ENCODE peak calls at places on chromosomes 1 and 21, in seven cellular contexts. J is esophagus muscularis mucosa, O is BE2C, A is pancreas, Y is lung, E is Panc1, L is upper lobe of left lung. R is an unnamed sample. For H3K27me3 and H3K4me1, the result is how much of the 10 kb centered on the place peaks cover.

GRCh38 chr1:226429051-226429461 is 21.2 kb upstream of the PARP1 start:
- DNase-seq in Y (no peak), E (no peak), A (no peak), J (no peak), O (no peak), L (no peak), R (no peak)

GRCh38 chr1:94783342-94784264 is 36.6 kb upstream of the SLC44A3 start:
- DNase-seq in A (peak), J (peak), L (peak), O (no peak), E (no peak), Y (peak), R (peak)

GRCh38 chr1:172719694-172720138 is 60.8 kb downstream of the FASLG start:
- DNase-seq in J (no peak), O (no peak), L (no peak), E (no peak), A (no peak), Y (no peak), R (no peak)

GRCh38 chr1:55506686-55507577 is 291.8 kb upstream of the USP24 start:
- DNase-seq in E (peak), J (no peak), Y (no peak), A (no peak), O (no peak), L (no peak), R (no peak)

GRCh38 chr1:156963621-156964020 is 43.2 kb downstream of the LRRC71 start:
- DNase-seq in Y (peak), L (peak), J (no peak), E (no peak), O (no peak), A (no peak), R (no peak)

GRCh38 chr1:71047635-71048607 is at the start of gene PTGER3:
- DNase-seq in J (peak), O (peak), L (peak), A (peak), E (no peak), Y (peak), R (peak)

GRCh38 chr1:32893198-32894018 is 7.1 kb downstream of the HPCA start:
- DNase-seq in A (peak), E (no peak), J (no peak), L (no peak), O (no peak), Y (no peak), R (peak)

GRCh38 chr1:227766015-227766634 is 30.9 kb downstream of the SNAP47 start:
- DNase-seq in O (no peak), L (peak), E (no peak), Y (no peak), A (peak), J (no peak), R (no peak)

GRCh38 chr1:52677407-52677806 is 20.7 kb downstream of the COA7 start:
- DNase-seq in O (no peak), J (no peak), Y (peak), E (no peak), A (no peak), L (peak), R (no peak)

GRCh38 chr1:31695327-31695726 is 8.5 kb downstream of the COL16A1 start:
- DNase-seq in E (no peak), A (no peak), L (no peak), Y (no peak), J (no peak), O (no peak), R (no peak)

GRCh38 chr1:160429702-160430535 is 29.6 kb downstream of the VANGL2 start:
- DNase-seq in L (no peak), Y (no peak), J (no peak), A (no peak), O (no peak), E (no peak), R (no peak)

GRCh38 chr1:230866171-230866811 is 2.0 kb downstream of the C1orf198 start:
- DNase-seq in Y (no peak), O (no peak), L (no peak), E (no peak), J (no peak), A (no peak), R (no peak)

GRCh38 chr21:44391345-44392091 is 38.1 kb downstream of the TRPM2 start:
- DNase-seq in L (peak), Y (no peak), A (no peak), E (no peak), O (no peak), J (no peak), R (no peak)

GRCh38 chr1:17665950-17666720 is 89.0 kb upstream of the ACTL8 start:
- DNase-seq in O (no peak), E (no peak), A (no peak), Y (no peak), L (no peak), J (no peak), R (no peak)

GRCh38 chr1:82921759-82922158 is 1077.2 kb downstream of the TTLL7 start:
- DNase-seq in E (no peak), Y (no peak), J (no peak), O (no peak), L (no peak), A (no peak), R (no peak)

GRCh38 chr1:1858382-1859086 is 32.4 kb downstream of the GNB1 start:
- DNase-seq in A (peak), J (peak), O (peak), Y (peak), L (peak), E (no peak), R (peak)

GRCh38 chr1:18719786-18720436 is 89.3 kb downstream of the PAX7 start:
- DNase-seq in O (no peak), E (no peak), J (no peak), A (no peak), L (no peak), Y (no peak), R (no peak)

GRCh38 chr1:18712254-18712605 is 81.6 kb downstream of the PAX7 start:
- DNase-seq in A (no peak), Y (no peak), L (no peak), O (no peak), E (no peak), J (no peak), R (no peak)

GRCh38 chr1:18714404-18715175 is 83.9 kb downstream of the PAX7 start:
- DNase-seq in A (no peak), L (no peak), Y (no peak), O (no peak), E (no peak), J (no peak), R (no peak)

GRCh38 chr1:18716785-18717678 is 86.4 kb downstream of the PAX7 start:
- DNase-seq in L (no peak), J (no peak), E (no peak), A (no peak), O (no peak), Y (no peak), R (no peak)

DNA sequence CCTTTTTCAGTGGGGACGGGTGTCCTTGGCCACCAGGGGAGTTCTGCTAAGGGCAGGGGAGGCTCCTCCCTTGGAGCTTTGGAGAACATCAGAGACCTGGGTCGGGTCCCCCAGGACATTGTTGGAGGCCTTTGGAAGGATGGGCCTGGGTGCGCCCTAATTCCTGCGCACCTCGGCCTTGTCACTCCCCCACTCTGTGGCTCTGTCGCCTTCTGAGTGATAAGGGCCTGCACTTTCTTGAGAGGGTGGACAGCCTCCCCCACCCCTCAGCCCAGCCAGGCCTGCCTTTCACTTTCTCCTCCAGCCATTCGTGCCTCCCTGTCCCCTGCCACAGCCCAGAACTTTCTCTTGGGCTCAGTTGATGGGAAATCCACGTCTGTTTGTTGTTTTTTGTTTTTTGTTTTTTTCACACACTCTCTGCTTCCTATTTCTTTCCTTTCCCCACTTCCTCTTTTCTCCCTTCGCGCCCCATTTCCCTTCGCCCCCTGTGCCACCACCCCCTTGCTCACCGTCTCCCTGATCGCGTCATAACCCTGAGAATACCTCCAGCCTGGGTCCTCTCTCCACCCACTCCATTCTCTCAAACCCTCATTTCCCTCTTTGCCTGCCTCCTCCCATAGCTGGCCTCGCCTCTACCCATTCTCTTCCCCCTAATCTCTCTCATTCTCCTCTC is 85.6 kb downstream of the PAX7 start:
- DNase-seq in Y (no peak), O (no peak), L (no peak), J (no peak), E (no peak), A (no peak), R (no peak)
- H3K27me3 ChIP-seq in Y (under half), O (under half), L (under half), J (under half), E (under half), A (under half), R (under half)

GRCh38 chr1:93598861-93599439 is 82.7 kb downstream of the BCAR3 start:
- DNase-seq in A (no peak), O (no peak), Y (no peak), L (no peak), E (no peak), J (no peak), R (no peak)
- H3K4me1 ChIP-seq in A (under half), O (under half), Y (under half), L (under half), E (under half), J (half or more), R (under half)

GRCh38 chr1:11175461-11175860 is 13.7 kb upstream of the ANGPTL7 start:
- DNase-seq in J (no peak), L (no peak), E (no peak), Y (no peak), O (no peak), A (no peak), R (no peak)

GRCh38 chr1:11178021-11179015 is 10.8 kb upstream of the ANGPTL7 start:
- DNase-seq in E (no peak), L (no peak), Y (no peak), O (no peak), J (no peak), A (no peak), R (peak)

GRCh38 chr1:11170102-11170501 is 19.1 kb upstream of the ANGPTL7 start:
- DNase-seq in Y (no peak), E (no peak), J (no peak), A (no peak), L (no peak), O (no peak), R (peak)

GRCh38 chr1:11176081-11176706 is 13.0 kb upstream of the ANGPTL7 start:
- DNase-seq in Y (no peak), L (peak), A (no peak), J (no peak), O (no peak), E (no peak), R (no peak)

GRCh38 chr1:11174271-11174942 is 14.7 kb upstream of the ANGPTL7 start:
- DNase-seq in Y (no peak), J (no peak), O (no peak), A (no peak), E (no peak), L (no peak), R (no peak)
- H3K27me3 ChIP-seq in Y (under half), J (under half), O (under half), A (under half), E (under half), L (under half), R (under half)

GRCh38 chr1:78526496-78526895 is 35.7 kb downstream of the PTGFR start:
- DNase-seq in J (no peak), O (no peak), L (no peak), Y (no peak), E (no peak), A (no peak), R (no peak)

GRCh38 chr1:78520843-78521242 is 30.1 kb downstream of the PTGFR start:
- DNase-seq in A (no peak), L (no peak), Y (no peak), J (no peak), E (no peak), O (no peak), R (no peak)

GRCh38 chr1:78520216-78520615 is 29.4 kb downstream of the PTGFR start:
- DNase-seq in A (no peak), J (no peak), O (no peak), L (no peak), Y (no peak), E (no peak), R (no peak)

GRCh38 chr1:78519446-78519845 is 28.7 kb downstream of the PTGFR start:
- DNase-seq in A (no peak), L (no peak), J (no peak), Y (no peak), O (no peak), E (no peak), R (no peak)

GRCh38 chr1:78522136-78522535 is 31.4 kb downstream of the PTGFR start:
- DNase-seq in Y (no peak), E (no peak), O (no peak), L (no peak), A (no peak), J (no peak), R (no peak)
- H3K4me1 ChIP-seq in Y (under half), E (under half), O (under half), L (under half), A (under half), J (under half), R (under half)